ENCODE peak calls at places on chromosomes 11 and 22, in four cellular contexts. One of them, this sample, is unnamed.

GRCh38 chr11:19697721-19698121 is 14.9 kb upstream of the NAV2 start:
- DNase-seq in RWPE2: no peak
- DNase-seq in spleen: no peak
- DNase-seq in HS-5: no peak
- DNase-seq in this sample: no peak

GRCh38 chr11:6755303-6755952 is 16.3 kb downstream of the OR2AG2 start:
- DNase-seq in HS-5: no peak
- DNase-seq in spleen: no peak
- DNase-seq in RWPE2: no peak
- DNase-seq in this sample: no peak

GRCh38 chr11:86955111-86955673 is at the start of gene FZD4:
- DNase-seq in RWPE2: peak
- DNase-seq in spleen: peak
- DNase-seq in HS-5: no peak
- DNase-seq in this sample: peak

GRCh38 chr11:86487670-86488069 is 113.0 kb downstream of the CCDC81 start:
- DNase-seq in HS-5: no peak
- DNase-seq in spleen: no peak
- DNase-seq in RWPE2: no peak
- DNase-seq in this sample: no peak

GRCh38 chr11:118152552-118153471 is at the start of gene SCN4B:
- DNase-seq in HS-5: no peak
- DNase-seq in spleen: no peak
- DNase-seq in RWPE2: no peak
- DNase-seq in this sample: no peak

GRCh38 chr22:42437488-42438292 is 5.5 kb upstream of the NFAM1 start:
- DNase-seq in RWPE2: no peak
- DNase-seq in HS-5: no peak
- DNase-seq in spleen: peak
- DNase-seq in this sample: no peak

GRCh38 chr11:94790771-94791180 is 22.6 kb downstream of the AMOTL1 start:
- DNase-seq in spleen: no peak
- DNase-seq in RWPE2: no peak
- DNase-seq in HS-5: no peak
- DNase-seq in this sample: no peak

GRCh38 chr11:12461516-12461915 is 84.1 kb downstream of the PARVA start:
- DNase-seq in spleen: no peak
- DNase-seq in RWPE2: no peak
- DNase-seq in HS-5: no peak
- DNase-seq in this sample: no peak

GRCh38 chr11:57513911-57514537 is 1.5 kb downstream of the SLC43A1 start:
- DNase-seq in RWPE2: no peak
- DNase-seq in spleen: peak
- DNase-seq in HS-5: no peak
- DNase-seq in this sample: peak

GRCh38 chr11:72144807-72145565 is 9.5 kb downstream of the FOLR3 start:
- DNase-seq in spleen: no peak
- DNase-seq in HS-5: peak
- DNase-seq in RWPE2: peak
- DNase-seq in this sample: no peak

GRCh38 chr11:12159351-12160099 is 49.1 kb downstream of the MICAL2 start:
- DNase-seq in HS-5: peak
- DNase-seq in spleen: no peak
- DNase-seq in RWPE2: no peak
- DNase-seq in this sample: no peak

GRCh38 chr11:13970986-13971385 is 8.5 kb downstream of the SPON1 start:
- DNase-seq in RWPE2: no peak
- DNase-seq in HS-5: no peak
- DNase-seq in spleen: no peak
- DNase-seq in this sample: no peak

GRCh38 chr11:131977231-131977630 is 606.8 kb downstream of the NTM start:
- DNase-seq in spleen: no peak
- DNase-seq in RWPE2: peak
- DNase-seq in HS-5: peak
- DNase-seq in this sample: no peak

GRCh38 chr22:41578114-41578513 is 11.5 kb downstream of the PMM1 start:
- DNase-seq in RWPE2: no peak
- DNase-seq in spleen: no peak
- DNase-seq in HS-5: no peak
- DNase-seq in this sample: no peak

GRCh38 chr22:25067851-25068421 is 115.4 kb downstream of the KIAA1671 start:
- DNase-seq in HS-5: no peak
- DNase-seq in RWPE2: no peak
- DNase-seq in spleen: peak
- DNase-seq in this sample: no peak

GRCh38 chr22:30334601-30335000 is 7.9 kb upstream of the TBC1D10A start:
- DNase-seq in RWPE2: no peak
- DNase-seq in HS-5: no peak
- DNase-seq in spleen: no peak
- DNase-seq in this sample: no peak

GRCh38 chr11:45528435-45528834 is 137.0 kb downstream of the CHST1 start:
- DNase-seq in spleen: no peak
- DNase-seq in HS-5: no peak
- DNase-seq in RWPE2: no peak
- DNase-seq in this sample: no peak

GRCh38 chr11:48129697-48130395 is 86.8 kb upstream of the OR4B1 start:
- DNase-seq in RWPE2: no peak
- DNase-seq in spleen: no peak
- DNase-seq in HS-5: no peak
- DNase-seq in this sample: no peak

GRCh38 chr22:27610863-27611786 is 190.4 kb downstream of the MN1 start:
- DNase-seq in RWPE2: no peak
- DNase-seq in HS-5: no peak
- DNase-seq in spleen: peak
- DNase-seq in this sample: no peak

GRCh38 chr11:123292647-123293046 is 97.6 kb upstream of the CLMP start:
- DNase-seq in spleen: no peak
- DNase-seq in HS-5: no peak
- DNase-seq in RWPE2: no peak
- DNase-seq in this sample: no peak

GRCh38 chr11:61695917-61696316 is 15.7 kb downstream of the DAGLA start:
- DNase-seq in RWPE2: peak
- DNase-seq in spleen: peak
- DNase-seq in HS-5: no peak
- DNase-seq in this sample: no peak

GRCh38 chr11:36449566-36450390 is 60.3 kb downstream of the TRAF6 start:
- DNase-seq in spleen: no peak
- DNase-seq in RWPE2: no peak
- DNase-seq in HS-5: no peak
- DNase-seq in this sample: no peak

GRCh38 chr11:16881766-16882165 is 132.4 kb downstream of the PLEKHA7 start:
- DNase-seq in HS-5: no peak
- DNase-seq in spleen: no peak
- DNase-seq in RWPE2: no peak
- DNase-seq in this sample: no peak

GRCh38 chr22:43388420-43388851 is 23.4 kb upstream of the MPPED1 start:
- DNase-seq in RWPE2: no peak
- DNase-seq in HS-5: peak
- DNase-seq in spleen: peak
- DNase-seq in this sample: no peak

GRCh38 chr11:43021466-43021865 is 290.3 kb upstream of the API5 start:
- DNase-seq in spleen: no peak
- DNase-seq in RWPE2: no peak
- DNase-seq in HS-5: no peak
- DNase-seq in this sample: no peak

GRCh38 chr11:71302911-71303310 is 50.5 kb upstream of the SHANK2 start:
- DNase-seq in HS-5: no peak
- DNase-seq in RWPE2: no peak
- DNase-seq in spleen: peak
- DNase-seq in this sample: peak

GRCh38 chr11:58742140-58742539 is 10.4 kb upstream of the GLYAT start:
- DNase-seq in spleen: no peak
- DNase-seq in RWPE2: no peak
- DNase-seq in HS-5: no peak
- DNase-seq in this sample: no peak

GRCh38 chr11:114847599-114847998 is 169.3 kb downstream of the NXPE2 start:
- DNase-seq in HS-5: no peak
- DNase-seq in RWPE2: no peak
- DNase-seq in spleen: no peak
- DNase-seq in this sample: no peak

GRCh38 chr11:47143322-47143721 is 33.4 kb downstream of the ARFGAP2 start:
- DNase-seq in spleen: no peak
- DNase-seq in HS-5: peak
- DNase-seq in RWPE2: no peak
- DNase-seq in this sample: no peak

GRCh38 chr22:20291604-20292063 is 23.5 kb upstream of the RTN4R start:
- DNase-seq in HS-5: no peak
- DNase-seq in spleen: no peak
- DNase-seq in RWPE2: no peak
- DNase-seq in this sample: no peak

GRCh38 chr11:82577246-82577645 is 156.4 kb downstream of the FAM181B start:
- DNase-seq in RWPE2: peak
- DNase-seq in spleen: no peak
- DNase-seq in HS-5: no peak
- DNase-seq in this sample: no peak

GRCh38 chr22:48796295-48797015 is 1031.2 kb downstream of the BRD1 start:
- DNase-seq in HS-5: no peak
- DNase-seq in spleen: no peak
- DNase-seq in RWPE2: no peak
- DNase-seq in this sample: no peak

GRCh38 chr11:44316388-44317240 is 6.7 kb upstream of the ALX4 start:
- DNase-seq in RWPE2: no peak
- DNase-seq in spleen: peak
- DNase-seq in HS-5: no peak
- DNase-seq in this sample: no peak

GRCh38 chr11:69683764-69684333 is 8.7 kb upstream of the LTO1 start:
- DNase-seq in RWPE2: no peak
- DNase-seq in HS-5: no peak
- DNase-seq in spleen: peak
- DNase-seq in this sample: no peak

GRCh38 chr11:56513280-56513679 is 22.1 kb upstream of the OR5M8 start:
- DNase-seq in HS-5: no peak
- DNase-seq in spleen: no peak
- DNase-seq in RWPE2: no peak
- DNase-seq in this sample: no peak

GRCh38 chr11:128299132-128299726 is 288.1 kb downstream of the ETS1 start:
- DNase-seq in HS-5: no peak
- DNase-seq in RWPE2: no peak
- DNase-seq in spleen: no peak
- DNase-seq in this sample: no peak

GRCh38 chr22:50293441-50294318 is 13.8 kb downstream of the PLXNB2 start:
- DNase-seq in RWPE2: no peak
- DNase-seq in HS-5: peak
- DNase-seq in spleen: peak
- DNase-seq in this sample: no peak

GRCh38 chr22:47865626-47866025 is 1103.2 kb downstream of the TBC1D22A start:
- DNase-seq in RWPE2: no peak
- DNase-seq in spleen: no peak
- DNase-seq in HS-5: no peak
- DNase-seq in this sample: no peak

GRCh38 chr11:62931501-62932278 is 10.5 kb upstream of the CHRM1 start:
- DNase-seq in spleen: no peak
- DNase-seq in HS-5: no peak
- DNase-seq in RWPE2: no peak
- DNase-seq in this sample: peak

This sample was measured in chondrocyte.